ENCODE peak calls at places on chromosomes 4 and X, in seven cellular contexts. One of them, this sample, is unnamed.

GRCh38 chr4:130288576-130288975 is 1192.6 kb downstream of the C4orf33 start:
- DNase-seq in neuronal stem cell: peak
- DNase-seq in lower leg skin: no peak
- DNase-seq in HuH-7.5: no peak
- DNase-seq in neural crest cell: no peak
- DNase-seq in stomach: no peak
- DNase-seq in dorsolateral prefrontal cortex: no peak
- DNase-seq in this sample: no peak

GRCh38 chrX:3290561-3290960 is 55.9 kb downstream of the MXRA5 start:
- DNase-seq in neuronal stem cell: no peak
- DNase-seq in lower leg skin: no peak
- DNase-seq in HuH-7.5: no peak
- DNase-seq in neural crest cell: no peak
- DNase-seq in stomach: no peak
- DNase-seq in dorsolateral prefrontal cortex: no peak
- DNase-seq in this sample: no peak

GRCh38 chrX:40148439-40149285 is 50.9 kb upstream of the BCOR start:
- DNase-seq in neuronal stem cell: no peak
- DNase-seq in lower leg skin: no peak
- DNase-seq in HuH-7.5: no peak
- DNase-seq in neural crest cell: no peak
- DNase-seq in stomach: no peak
- DNase-seq in dorsolateral prefrontal cortex: no peak
- DNase-seq in this sample: no peak

GRCh38 chr4:76275486-76276126 is 24.1 kb downstream of the FAM47E start:
- DNase-seq in neuronal stem cell: no peak
- DNase-seq in lower leg skin: no peak
- DNase-seq in HuH-7.5: no peak
- DNase-seq in neural crest cell: no peak
- DNase-seq in stomach: no peak
- DNase-seq in dorsolateral prefrontal cortex: no peak
- DNase-seq in this sample: no peak

GRCh38 chr4:16337936-16338335 is 111.7 kb upstream of the TAPT1 start:
- DNase-seq in neuronal stem cell: no peak
- DNase-seq in lower leg skin: no peak
- DNase-seq in HuH-7.5: no peak
- DNase-seq in neural crest cell: no peak
- DNase-seq in stomach: no peak
- DNase-seq in dorsolateral prefrontal cortex: no peak
- DNase-seq in this sample: no peak

GRCh38 chr4:128060130-128060619 is 937 bp upstream of the LARP1B start:
- DNase-seq in neuronal stem cell: no peak
- DNase-seq in lower leg skin: no peak
- DNase-seq in HuH-7.5: no peak
- DNase-seq in neural crest cell: no peak
- DNase-seq in stomach: no peak
- DNase-seq in dorsolateral prefrontal cortex: no peak
- DNase-seq in this sample: no peak

GRCh38 chrX:68876731-68877130 is 47.9 kb downstream of the EFNB1 start:
- DNase-seq in neuronal stem cell: no peak
- DNase-seq in lower leg skin: no peak
- DNase-seq in HuH-7.5: no peak
- DNase-seq in neural crest cell: no peak
- DNase-seq in stomach: no peak
- DNase-seq in dorsolateral prefrontal cortex: no peak
- DNase-seq in this sample: no peak

GRCh38 chr4:1870578-1871443 is at the start of gene NSD2:
- DNase-seq in neuronal stem cell: peak
- DNase-seq in lower leg skin: peak
- DNase-seq in HuH-7.5: peak
- DNase-seq in neural crest cell: peak
- DNase-seq in stomach: peak
- DNase-seq in dorsolateral prefrontal cortex: peak
- DNase-seq in this sample: peak

GRCh38 chr4:151014521-151015457 is at the start of gene LRBA:
- DNase-seq in neuronal stem cell: peak
- DNase-seq in lower leg skin: peak
- DNase-seq in HuH-7.5: peak
- DNase-seq in neural crest cell: peak
- DNase-seq in stomach: peak
- DNase-seq in dorsolateral prefrontal cortex: peak
- DNase-seq in this sample: peak

GRCh38 chrX:40694833-40695232 is 40.5 kb downstream of the MED14 start:
- DNase-seq in neuronal stem cell: no peak
- DNase-seq in lower leg skin: no peak
- DNase-seq in HuH-7.5: no peak
- DNase-seq in neural crest cell: no peak
- DNase-seq in stomach: no peak
- DNase-seq in dorsolateral prefrontal cortex: no peak
- DNase-seq in this sample: no peak

GRCh38 chrX:67583171-67583570 is 39.4 kb downstream of the AR start:
- DNase-seq in neuronal stem cell: no peak
- DNase-seq in lower leg skin: no peak
- DNase-seq in HuH-7.5: no peak
- DNase-seq in neural crest cell: no peak
- DNase-seq in stomach: no peak
- DNase-seq in dorsolateral prefrontal cortex: no peak
- DNase-seq in this sample: no peak

GRCh38 chr4:138650917-138651564 is 364.5 kb upstream of the NOCT start:
- DNase-seq in neuronal stem cell: no peak
- DNase-seq in lower leg skin: no peak
- DNase-seq in HuH-7.5: no peak
- DNase-seq in neural crest cell: no peak
- DNase-seq in stomach: no peak
- DNase-seq in dorsolateral prefrontal cortex: no peak
- DNase-seq in this sample: no peak

GRCh38 chr4:184424993-184425758 is 49.2 kb downstream of the IRF2 start:
- DNase-seq in neuronal stem cell: no peak
- DNase-seq in lower leg skin: no peak
- DNase-seq in HuH-7.5: no peak
- DNase-seq in neural crest cell: no peak
- DNase-seq in stomach: no peak
- DNase-seq in dorsolateral prefrontal cortex: no peak
- DNase-seq in this sample: no peak

GRCh38 chrX:94045724-94046123 is 371.7 kb downstream of the FAM133A start:
- DNase-seq in neuronal stem cell: no peak
- DNase-seq in lower leg skin: no peak
- DNase-seq in HuH-7.5: no peak
- DNase-seq in neural crest cell: no peak
- DNase-seq in stomach: no peak
- DNase-seq in dorsolateral prefrontal cortex: no peak
- DNase-seq in this sample: no peak

GRCh38 chrX:53089224-53089842 is 4.6 kb upstream of the KANTR start:
- DNase-seq in neuronal stem cell: no peak
- DNase-seq in lower leg skin: no peak
- DNase-seq in HuH-7.5: peak
- DNase-seq in neural crest cell: no peak
- DNase-seq in stomach: peak
- DNase-seq in dorsolateral prefrontal cortex: no peak
- DNase-seq in this sample: no peak

GRCh38 chr4:118005883-118006282 is 28.4 kb upstream of the NDST3 start:
- DNase-seq in neuronal stem cell: no peak
- DNase-seq in lower leg skin: no peak
- DNase-seq in HuH-7.5: no peak
- DNase-seq in neural crest cell: no peak
- DNase-seq in stomach: no peak
- DNase-seq in dorsolateral prefrontal cortex: no peak
- DNase-seq in this sample: no peak

GRCh38 chr4:3013839-3014350 is 50.5 kb downstream of the GRK4 start:
- DNase-seq in neuronal stem cell: no peak
- DNase-seq in lower leg skin: no peak
- DNase-seq in HuH-7.5: peak
- DNase-seq in neural crest cell: no peak
- DNase-seq in stomach: peak
- DNase-seq in dorsolateral prefrontal cortex: no peak
- DNase-seq in this sample: no peak

GRCh38 chrX:18873189-18873791 is 110.6 kb downstream of the PHKA2 start:
- DNase-seq in neuronal stem cell: no peak
- DNase-seq in lower leg skin: no peak
- DNase-seq in HuH-7.5: no peak
- DNase-seq in neural crest cell: no peak
- DNase-seq in stomach: no peak
- DNase-seq in dorsolateral prefrontal cortex: no peak
- DNase-seq in this sample: no peak

GRCh38 chr4:58961925-58962324 is 1851.7 kb upstream of the IGFBP7 start:
- DNase-seq in neuronal stem cell: no peak
- DNase-seq in lower leg skin: no peak
- DNase-seq in HuH-7.5: no peak
- DNase-seq in neural crest cell: no peak
- DNase-seq in stomach: no peak
- DNase-seq in dorsolateral prefrontal cortex: no peak
- DNase-seq in this sample: no peak

GRCh38 chr4:185183622-185184281 is 20.0 kb downstream of the CFAP97 start:
- DNase-seq in neuronal stem cell: peak
- DNase-seq in lower leg skin: peak
- DNase-seq in HuH-7.5: no peak
- DNase-seq in neural crest cell: peak
- DNase-seq in stomach: peak
- DNase-seq in dorsolateral prefrontal cortex: peak
- DNase-seq in this sample: peak

GRCh38 chrX:123736333-123736921 is 3.6 kb upstream of the THOC2 start:
- DNase-seq in neuronal stem cell: no peak
- DNase-seq in lower leg skin: no peak
- DNase-seq in HuH-7.5: no peak
- DNase-seq in neural crest cell: no peak
- DNase-seq in stomach: no peak
- DNase-seq in dorsolateral prefrontal cortex: no peak
- DNase-seq in this sample: no peak

GRCh38 chrX:133089411-133089810 is 7.5 kb downstream of the USP26 start:
- DNase-seq in neuronal stem cell: no peak
- DNase-seq in lower leg skin: no peak
- DNase-seq in HuH-7.5: no peak
- DNase-seq in neural crest cell: no peak
- DNase-seq in stomach: no peak
- DNase-seq in dorsolateral prefrontal cortex: no peak
- DNase-seq in this sample: no peak

GRCh38 chr4:137532869-137533236 is 559 bp upstream of the PCDH18 start:
- DNase-seq in neuronal stem cell: no peak
- DNase-seq in lower leg skin: no peak
- DNase-seq in HuH-7.5: no peak
- DNase-seq in neural crest cell: no peak
- DNase-seq in stomach: no peak
- DNase-seq in dorsolateral prefrontal cortex: no peak
- DNase-seq in this sample: no peak

GRCh38 chr4:20506827-20507226 is 193.4 kb upstream of the PACRGL start:
- DNase-seq in neuronal stem cell: no peak
- DNase-seq in lower leg skin: no peak
- DNase-seq in HuH-7.5: no peak
- DNase-seq in neural crest cell: no peak
- DNase-seq in stomach: no peak
- DNase-seq in dorsolateral prefrontal cortex: no peak
- DNase-seq in this sample: no peak

GRCh38 chr4:164252286-164252685 is 501.6 kb upstream of the SMIM31 start:
- DNase-seq in neuronal stem cell: peak
- DNase-seq in lower leg skin: no peak
- DNase-seq in HuH-7.5: no peak
- DNase-seq in neural crest cell: peak
- DNase-seq in stomach: no peak
- DNase-seq in dorsolateral prefrontal cortex: peak
- DNase-seq in this sample: no peak

This sample was measured in mucosa of descending colon.